ENCODE peak calls at places on chromosomes 5 and 9, in eight cellular contexts. One of them, this sample, is unnamed.

GRCh38 chr5:123806644-123807043 is 294.7 kb downstream of the CSNK1G3 start:
- DNase-seq in stimulated activated CD4-positive, alpha-beta T cell treated with anti-CD3 and anti-CD28 coated beads, TNF-alpha, amount 100 ng/mL, for 24 hours: no peak
- DNase-seq in endodermal cell: no peak
- DNase-seq in lower leg skin: no peak
- DNase-seq in NCI-H774: no peak
- DNase-seq in hypothalamus: no peak
- DNase-seq in psoas muscle: no peak
- DNase-seq in activated naive CD8-positive, alpha-beta T cell treated with anti-CD3 and anti-CD28 coated beads for 36 hours: no peak
- DNase-seq in this sample: no peak

GRCh38 chr9:132663851-132664250 is 5.9 kb downstream of the DDX31 start:
- DNase-seq in stimulated activated CD4-positive, alpha-beta T cell treated with anti-CD3 and anti-CD28 coated beads, TNF-alpha, amount 100 ng/mL, for 24 hours: no peak
- DNase-seq in endodermal cell: no peak
- DNase-seq in lower leg skin: no peak
- DNase-seq in NCI-H774: no peak
- DNase-seq in hypothalamus: no peak
- DNase-seq in psoas muscle: no peak
- DNase-seq in activated naive CD8-positive, alpha-beta T cell treated with anti-CD3 and anti-CD28 coated beads for 36 hours: no peak
- DNase-seq in this sample: no peak

GRCh38 chr5:109748545-109748944 is 58.8 kb downstream of the MAN2A1 start:
- DNase-seq in stimulated activated CD4-positive, alpha-beta T cell treated with anti-CD3 and anti-CD28 coated beads, TNF-alpha, amount 100 ng/mL, for 24 hours: no peak
- DNase-seq in endodermal cell: no peak
- DNase-seq in lower leg skin: no peak
- DNase-seq in NCI-H774: no peak
- DNase-seq in hypothalamus: no peak
- DNase-seq in psoas muscle: no peak
- DNase-seq in activated naive CD8-positive, alpha-beta T cell treated with anti-CD3 and anti-CD28 coated beads for 36 hours: no peak
- DNase-seq in this sample: no peak

GRCh38 chr5:170313344-170313743 is 15.8 kb upstream of the LCP2 start:
- DNase-seq in stimulated activated CD4-positive, alpha-beta T cell treated with anti-CD3 and anti-CD28 coated beads, TNF-alpha, amount 100 ng/mL, for 24 hours: no peak
- DNase-seq in endodermal cell: no peak
- DNase-seq in lower leg skin: no peak
- DNase-seq in NCI-H774: no peak
- DNase-seq in hypothalamus: no peak
- DNase-seq in psoas muscle: no peak
- DNase-seq in activated naive CD8-positive, alpha-beta T cell treated with anti-CD3 and anti-CD28 coated beads for 36 hours: peak
- DNase-seq in this sample: no peak

GRCh38 chr5:120615967-120616645 is 152.0 kb downstream of the PRR16 start:
- DNase-seq in stimulated activated CD4-positive, alpha-beta T cell treated with anti-CD3 and anti-CD28 coated beads, TNF-alpha, amount 100 ng/mL, for 24 hours: no peak
- DNase-seq in endodermal cell: peak
- DNase-seq in lower leg skin: no peak
- DNase-seq in NCI-H774: no peak
- DNase-seq in hypothalamus: no peak
- DNase-seq in psoas muscle: no peak
- DNase-seq in activated naive CD8-positive, alpha-beta T cell treated with anti-CD3 and anti-CD28 coated beads for 36 hours: no peak
- DNase-seq in this sample: no peak

GRCh38 chr5:15525679-15526275 is 25.8 kb downstream of the FBXL7 start:
- DNase-seq in stimulated activated CD4-positive, alpha-beta T cell treated with anti-CD3 and anti-CD28 coated beads, TNF-alpha, amount 100 ng/mL, for 24 hours: no peak
- DNase-seq in endodermal cell: no peak
- DNase-seq in lower leg skin: no peak
- DNase-seq in NCI-H774: no peak
- DNase-seq in hypothalamus: no peak
- DNase-seq in psoas muscle: no peak
- DNase-seq in activated naive CD8-positive, alpha-beta T cell treated with anti-CD3 and anti-CD28 coated beads for 36 hours: no peak
- DNase-seq in this sample: no peak

GRCh38 chr5:8600843-8601242 is 731.9 kb downstream of the MTRR start:
- DNase-seq in stimulated activated CD4-positive, alpha-beta T cell treated with anti-CD3 and anti-CD28 coated beads, TNF-alpha, amount 100 ng/mL, for 24 hours: no peak
- DNase-seq in endodermal cell: no peak
- DNase-seq in lower leg skin: no peak
- DNase-seq in NCI-H774: no peak
- DNase-seq in hypothalamus: no peak
- DNase-seq in psoas muscle: no peak
- DNase-seq in activated naive CD8-positive, alpha-beta T cell treated with anti-CD3 and anti-CD28 coated beads for 36 hours: no peak
- DNase-seq in this sample: no peak

GRCh38 chr5:43193952-43194321 is 1.9 kb downstream of the NIM1K start:
- DNase-seq in stimulated activated CD4-positive, alpha-beta T cell treated with anti-CD3 and anti-CD28 coated beads, TNF-alpha, amount 100 ng/mL, for 24 hours: no peak
- DNase-seq in endodermal cell: no peak
- DNase-seq in lower leg skin: no peak
- DNase-seq in NCI-H774: no peak
- DNase-seq in hypothalamus: peak
- DNase-seq in psoas muscle: no peak
- DNase-seq in activated naive CD8-positive, alpha-beta T cell treated with anti-CD3 and anti-CD28 coated beads for 36 hours: no peak
- DNase-seq in this sample: no peak

GRCh38 chr9:91059713-91060112 is 258.1 kb downstream of the SYK start:
- DNase-seq in stimulated activated CD4-positive, alpha-beta T cell treated with anti-CD3 and anti-CD28 coated beads, TNF-alpha, amount 100 ng/mL, for 24 hours: no peak
- DNase-seq in endodermal cell: no peak
- DNase-seq in lower leg skin: peak
- DNase-seq in NCI-H774: no peak
- DNase-seq in hypothalamus: no peak
- DNase-seq in psoas muscle: no peak
- DNase-seq in activated naive CD8-positive, alpha-beta T cell treated with anti-CD3 and anti-CD28 coated beads for 36 hours: no peak
- DNase-seq in this sample: peak

This sample was measured in lung.